ENCODE peak calls at places on chromosomes 7 and 10, in five cellular contexts. D, N, K, M and V are unnamed samples.

GRCh38 chr7:73528204-73528603 is 6.1 kb upstream of the BAZ1B start:
- DNase-seq in K (no peak), D (no peak), N (no peak), M (no peak), V (no peak)

GRCh38 chr7:70313251-70313650 is 715.0 kb downstream of the AUTS2 start:
- DNase-seq in M (no peak), K (no peak), D (no peak), N (no peak), V (no peak)

GRCh38 chr10:60310746-60311145 is 78.9 kb downstream of the ANK3 start:
- DNase-seq in D (no peak), M (no peak), N (no peak), K (no peak), V (no peak)

GRCh38 chr7:75639893-75640600 is 98.7 kb downstream of the HIP1 start:
- DNase-seq in D (peak; percentile 15), N (no peak), M (no peak), K (no peak), V (no peak)

GRCh38 chr10:5618829-5619228 is 47.6 kb downstream of the ASB13 start:
- DNase-seq in M (no peak), D (peak; percentile 40), K (peak; percentile 61), N (no peak), V (no peak)

GRCh38 chr10:51176976-51177690 is 102.8 kb downstream of the PRKG1 start:
- DNase-seq in D (no peak), N (peak; percentile 62), M (no peak), K (no peak), V (no peak)

GRCh38 chr7:115672024-115672423 is 358.5 kb downstream of the TFEC start:
- DNase-seq in M (no peak), D (no peak), K (no peak), N (peak; percentile 8), V (no peak)

GRCh38 chr10:49594594-49594993 is 15.5 kb upstream of the SLC18A3 start:
- DNase-seq in N (peak; percentile 43), M (peak; percentile 39), D (peak; percentile 66), K (no peak), V (peak; percentile 84)

GRCh38 chr10:132585732-132586722 is 48.4 kb downstream of the INPP5A start:
- DNase-seq in N (no peak), D (no peak), K (peak; percentile 46), M (peak; percentile 21), V (no peak)

GRCh38 chr7:55250313-55250712 is 114.8 kb upstream of the LANCL2 start:
- DNase-seq in K (no peak), D (no peak), N (no peak), M (peak; percentile 56), V (no peak)

GRCh38 chr7:95316588-95316987 is 7.7 kb downstream of the PON1 start:
- DNase-seq in M (no peak), K (no peak), D (no peak), N (no peak), V (no peak)

GRCh38 chr7:155344270-155344617 is 46.6 kb downstream of the INSIG1 start:
- DNase-seq in N (no peak), D (no peak), M (no peak), K (no peak), V (no peak)

GRCh38 chr10:13048762-13049161 is 47.2 kb upstream of the CCDC3 start:
- DNase-seq in N (no peak), M (no peak), D (no peak), K (no peak), V (no peak)

GRCh38 chr7:36686499-36686898 is 37.8 kb downstream of the AOAH start:
- DNase-seq in M (no peak), D (no peak), K (no peak), N (peak; percentile 59), V (no peak)

GRCh38 chr7:111486472-111487142 is 75.7 kb downstream of the IMMP2L start:
- DNase-seq in M (no peak), K (no peak), D (peak; percentile 10), N (peak; percentile 38), V (no peak)

GRCh38 chr10:43689618-43689954 is 40.9 kb upstream of the ZNF32 start:
- DNase-seq in M (peak; percentile 72), N (peak; percentile 51), K (peak; percentile 84), D (peak; percentile 50), V (no peak)

GRCh38 chr10:8588135-8588534 is 533.6 kb downstream of the GATA3 start:
- DNase-seq in K (no peak), D (no peak), N (no peak), M (no peak), V (no peak)

GRCh38 chr10:26177341-26177740 is 39.2 kb upstream of the GAD2 start:
- DNase-seq in N (no peak), D (no peak), K (no peak), M (no peak), V (no peak)

GRCh38 chr10:113356794-113357687 is 195.8 kb upstream of the HABP2 start:
- DNase-seq in N (no peak), K (no peak), D (no peak), M (no peak), V (no peak)

GRCh38 chr10:89398003-89398749 is 5.8 kb downstream of the IFIT1 start:
- DNase-seq in M (no peak), D (no peak), N (no peak), K (no peak), V (no peak)

GRCh38 chr7:40232242-40232929 is 97.6 kb downstream of the SUGCT start:
- DNase-seq in K (no peak), M (peak; percentile 41), D (peak; percentile 8), N (peak; percentile 61), V (no peak)

GRCh38 chr7:150629347-150629746 is 2.8 kb downstream of the GIMAP6 start:
- DNase-seq in M (no peak), D (no peak), N (no peak), K (peak; percentile 53), V (no peak)

GRCh38 chr10:47318706-47319105 is 3.5 kb upstream of the GDF2 start:
- DNase-seq in N (no peak), M (no peak), D (no peak), K (no peak), V (no peak)

GRCh38 chr10:14099885-14100284 is 230.8 kb downstream of the FRMD4A start:
- DNase-seq in K (no peak), N (no peak), D (no peak), M (no peak), V (no peak)

GRCh38 chr7:48083114-48083830 is 5.8 kb upstream of the UPP1 start:
- DNase-seq in D (no peak), K (no peak), N (peak; percentile 85), M (no peak), V (no peak)

GRCh38 chr7:27900006-27900405 is 160.0 kb downstream of the TAX1BP1 start:
- DNase-seq in N (no peak), K (no peak), D (no peak), M (no peak), V (no peak)

GRCh38 chr10:70119197-70119596 is 13.4 kb downstream of the AIFM2 start:
- DNase-seq in D (no peak), K (no peak), M (no peak), N (no peak), V (no peak)

GRCh38 chr7:105647591-105647990 is 66.3 kb upstream of the EFCAB10 start:
- DNase-seq in D (no peak), M (no peak), N (no peak), K (no peak), V (no peak)

GRCh38 chr10:28661035-28661434 is 16.3 kb upstream of the BAMBI start:
- DNase-seq in D (no peak), M (no peak), N (peak; percentile 86), K (no peak), V (no peak)

DNA sequence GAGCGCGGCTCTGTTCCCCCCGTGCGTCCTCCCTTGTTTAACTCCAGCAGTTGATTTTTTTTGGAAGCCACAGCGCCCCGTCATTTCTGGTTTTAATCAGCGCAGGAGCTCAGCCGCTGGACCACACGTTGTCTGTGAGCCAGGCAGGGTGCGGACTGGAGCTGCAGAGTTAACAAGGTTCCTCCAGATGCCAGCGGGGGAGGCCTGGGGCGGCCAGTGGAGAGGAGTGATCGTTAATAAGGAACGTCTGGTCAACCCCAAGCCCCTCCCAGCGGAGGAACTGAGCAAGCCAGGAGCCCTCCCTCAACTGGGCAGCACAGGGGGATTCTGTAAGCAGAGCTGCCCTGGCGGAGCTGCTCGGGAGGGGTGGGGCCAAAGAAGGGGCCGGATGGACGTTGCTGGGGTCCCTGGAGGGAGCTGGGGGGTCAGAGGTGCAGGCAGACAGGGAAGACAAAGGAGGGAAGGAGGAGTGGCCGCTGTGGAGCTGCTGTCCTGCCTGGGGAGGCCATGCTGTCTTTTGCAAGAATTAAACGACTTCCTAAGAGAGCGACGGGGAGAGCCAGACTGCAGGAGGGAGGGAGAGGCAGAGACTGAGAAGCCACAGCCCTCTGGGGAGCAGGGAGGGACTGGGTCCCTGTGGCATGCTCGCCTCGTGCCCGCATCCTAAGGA is 537.2 kb upstream of the FOXK1 start:
- DNase-seq in M (peak; percentile 29), K (peak; percentile 37), D (peak; percentile 82), N (peak; percentile 33), V (no peak)
- TF ChIP-seq CTCF in M (no peak), K (no peak), D (no peak), N (no peak), V (no peak)

GRCh38 chr10:107545717-107546116 is 381.2 kb upstream of the SORCS1 start:
- DNase-seq in N (no peak), K (no peak), D (no peak), M (no peak), V (no peak)

GRCh38 chr10:107540981-107541380 is 376.5 kb upstream of the SORCS1 start:
- DNase-seq in K (no peak), N (no peak), M (no peak), D (no peak), V (no peak)

GRCh38 chr10:107544706-107545520 is 380.4 kb upstream of the SORCS1 start:
- DNase-seq in D (no peak), M (no peak), K (no peak), N (no peak), V (no peak)

GRCh38 chr10:107542607-107543006 is 378.1 kb upstream of the SORCS1 start:
- DNase-seq in K (no peak), M (no peak), D (no peak), N (no peak), V (no peak)

DNA sequence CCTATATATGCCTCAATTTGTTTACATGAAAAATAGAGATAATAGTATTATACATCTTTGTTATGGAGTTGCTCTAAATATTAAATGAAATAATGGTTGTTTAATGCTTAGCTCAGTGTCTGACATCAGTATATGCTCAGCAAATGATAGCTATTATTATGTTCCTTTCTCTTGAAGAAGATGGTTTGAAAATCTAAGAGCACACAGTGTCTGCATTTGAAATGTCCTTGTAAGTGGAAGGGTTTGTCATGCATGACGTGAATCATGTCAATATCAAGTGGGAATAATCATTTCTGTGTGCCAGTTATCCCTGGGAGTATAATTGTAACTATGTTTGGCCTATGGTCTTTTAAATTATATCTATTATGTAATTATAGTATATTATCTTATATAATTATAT is 377.5 kb upstream of the SORCS1 start:
- DNase-seq in N (no peak), M (no peak), D (no peak), K (no peak), V (no peak)
- TF ChIP-seq CTCF in N (no peak), M (no peak), D (no peak), K (no peak), V (no peak)

GRCh38 chr10:53841746-53842145 is 959.3 kb downstream of the PCDH15 start:
- DNase-seq in K (no peak), N (no peak), M (no peak), D (no peak), V (no peak)

GRCh38 chr10:53843691-53844362 is 957.2 kb downstream of the PCDH15 start:
- DNase-seq in D (no peak), K (no peak), N (peak; percentile 36), M (no peak), V (no peak)

GRCh38 chr10:53846809-53847208 is 954.2 kb downstream of the PCDH15 start:
- DNase-seq in M (no peak), D (no peak), K (no peak), N (no peak), V (no peak)
- TF ChIP-seq CTCF in M (no peak), D (no peak), K (no peak), N (peak; percentile 15), V (peak; percentile 33)

GRCh38 chr7:142153400-142153799 is 41.9 kb downstream of the MGAM2 start:
- DNase-seq in N (no peak), M (no peak), K (no peak), D (peak; percentile 12), V (no peak)
- TF ChIP-seq CTCF in N (peak; percentile 22), M (no peak), K (no peak), D (no peak), V (peak; percentile 35)